ENCODE peak calls at places on chromosomes 11 and 22, in four cellular contexts. E, X, G and N are unnamed samples.

GRCh38 chr22:45738206-45738605 is 66.6 kb downstream of the ATXN10 start:
- DNase-seq in E (no peak), G (peak), X (no peak), N (no peak)

GRCh38 chr11:61861634-61862033 is 29.7 kb downstream of the FADS3 start:
- DNase-seq in G (no peak), E (no peak), X (no peak), N (no peak)

GRCh38 chr22:20013382-20013871 is 3.2 kb downstream of the ARVCF start:
- DNase-seq in X (peak), G (no peak), E (peak), N (peak)

GRCh38 chr11:103682318-103683184 is 353.9 kb upstream of the DDI1 start:
- DNase-seq in G (peak), X (peak), E (peak), N (peak)

GRCh38 chr22:43449205-43449830 is 37.5 kb downstream of the MPPED1 start:
- DNase-seq in G (no peak), E (no peak), X (no peak), N (no peak)

GRCh38 chr11:73715551-73715950 is 45.3 kb downstream of the RAB6A start:
- DNase-seq in E (no peak), G (no peak), X (no peak), N (no peak)

GRCh38 chr11:113082501-113082900 is 121.3 kb downstream of the NCAM1 start:
- DNase-seq in E (no peak), X (no peak), G (no peak), N (no peak)

GRCh38 chr22:30874431-30875370 is 93.9 kb downstream of the MORC2 start:
- DNase-seq in E (no peak), G (no peak), X (no peak), N (no peak)

GRCh38 chr22:27614291-27615007 is 187.1 kb downstream of the MN1 start:
- DNase-seq in G (no peak), E (no peak), X (no peak), N (no peak)

GRCh38 chr11:95831198-95831883 is 41.0 kb downstream of the CEP57 start:
- DNase-seq in X (peak), G (peak), E (no peak), N (peak)

GRCh38 chr22:24421428-24421931 is 5.9 kb upstream of the ADORA2A start:
- DNase-seq in E (peak), X (no peak), G (no peak), N (no peak)

GRCh38 chr11:119209186-119209585 is 3.0 kb downstream of the CBL start:
- DNase-seq in E (no peak), X (no peak), G (no peak), N (no peak)

GRCh38 chr11:72569966-72570892 is 104.0 kb downstream of the PDE2A start:
- DNase-seq in G (peak), E (no peak), X (peak), N (no peak)

GRCh38 chr22:23098230-23098705 is 27.9 kb downstream of the GNAZ start:
- DNase-seq in G (no peak), E (no peak), X (no peak), N (no peak)

GRCh38 chr11:34155057-34155758 is 49.8 kb downstream of the NAT10 start:
- DNase-seq in G (no peak), E (no peak), X (peak), N (no peak)

GRCh38 chr11:75029836-75030631 is 41.3 kb downstream of the NEU3 start:
- DNase-seq in E (no peak), X (no peak), G (no peak), N (peak)

GRCh38 chr11:66569076-66569475 is 670 bp upstream of the CTSF start:
- DNase-seq in E (no peak), G (no peak), X (no peak), N (no peak)

GRCh38 chr11:26700536-26701235 is 21.2 kb downstream of the SLC5A12 start:
- DNase-seq in G (no peak), X (no peak), E (no peak), N (no peak)

GRCh38 chr11:20089796-20090653 is 70.2 kb downstream of the DBX1 start:
- DNase-seq in E (no peak), G (peak), X (peak), N (peak)